ENCODE peak calls at places on chromosomes 16 and 17, in five cellular contexts. One of them, this sample, is unnamed.

GRCh38 chr16:26765087-26765486 is 301.6 kb upstream of the C16orf82 start:
- DNase-seq in germinal center: peak
- DNase-seq in stromal cell of bone marrow: no peak
- DNase-seq in head of caudate nucleus: no peak
- DNase-seq in HuH-7.5: peak
- DNase-seq in this sample: no peak

GRCh38 chr17:45170280-45170975 is 8.8 kb downstream of the HEXIM2 start:
- DNase-seq in germinal center: no peak
- DNase-seq in stromal cell of bone marrow: no peak
- DNase-seq in head of caudate nucleus: no peak
- DNase-seq in HuH-7.5: no peak
- DNase-seq in this sample: no peak

GRCh38 chr17:57875109-57876022 is 25.5 kb upstream of the MRPS23 start:
- DNase-seq in germinal center: no peak
- DNase-seq in stromal cell of bone marrow: peak
- DNase-seq in head of caudate nucleus: peak
- DNase-seq in HuH-7.5: peak
- DNase-seq in this sample: peak

GRCh38 chr16:4411684-4412083 is 4.7 kb downstream of the CORO7 start:
- DNase-seq in germinal center: no peak
- DNase-seq in stromal cell of bone marrow: no peak
- DNase-seq in head of caudate nucleus: peak
- DNase-seq in HuH-7.5: no peak
- DNase-seq in this sample: no peak

GRCh38 chr16:66435896-66436295 is 8.8 kb downstream of the BEAN1 start:
- DNase-seq in germinal center: no peak
- DNase-seq in stromal cell of bone marrow: no peak
- DNase-seq in head of caudate nucleus: no peak
- DNase-seq in HuH-7.5: no peak
- DNase-seq in this sample: no peak

GRCh38 chr16:49495596-49496355 is 122.2 kb downstream of the C16orf78 start:
- DNase-seq in germinal center: no peak
- DNase-seq in stromal cell of bone marrow: no peak
- DNase-seq in head of caudate nucleus: no peak
- DNase-seq in HuH-7.5: no peak
- DNase-seq in this sample: peak

GRCh38 chr17:44122825-44123355 is 551 bp downstream of the HDAC5 start:
- DNase-seq in germinal center: peak
- DNase-seq in stromal cell of bone marrow: no peak
- DNase-seq in head of caudate nucleus: no peak
- DNase-seq in HuH-7.5: no peak
- DNase-seq in this sample: no peak

GRCh38 chr16:85054948-85055502 is 27.4 kb downstream of the KIAA0513 start:
- DNase-seq in germinal center: no peak
- DNase-seq in stromal cell of bone marrow: no peak
- DNase-seq in head of caudate nucleus: no peak
- DNase-seq in HuH-7.5: no peak
- DNase-seq in this sample: no peak

GRCh38 chr16:81707411-81708321 is 71.4 kb upstream of the PLCG2 start:
- DNase-seq in germinal center: no peak
- DNase-seq in stromal cell of bone marrow: peak
- DNase-seq in head of caudate nucleus: no peak
- DNase-seq in HuH-7.5: no peak
- DNase-seq in this sample: no peak

GRCh38 chr17:82031885-82032627 is 578 bp downstream of the RAC3 start:
- DNase-seq in germinal center: peak
- DNase-seq in stromal cell of bone marrow: no peak
- DNase-seq in head of caudate nucleus: no peak
- DNase-seq in HuH-7.5: peak
- DNase-seq in this sample: no peak

GRCh38 chr17:44924107-44924544 is 8.8 kb upstream of the GFAP start:
- DNase-seq in germinal center: no peak
- DNase-seq in stromal cell of bone marrow: no peak
- DNase-seq in head of caudate nucleus: no peak
- DNase-seq in HuH-7.5: no peak
- DNase-seq in this sample: no peak

GRCh38 chr17:57524790-57525543 is 220.1 kb downstream of the CCDC182 start:
- DNase-seq in germinal center: peak
- DNase-seq in stromal cell of bone marrow: no peak
- DNase-seq in head of caudate nucleus: no peak
- DNase-seq in HuH-7.5: no peak
- DNase-seq in this sample: no peak

GRCh38 chr16:89599451-89599858 is 14.0 kb upstream of the DPEP1 start:
- DNase-seq in germinal center: peak
- DNase-seq in stromal cell of bone marrow: no peak
- DNase-seq in head of caudate nucleus: no peak
- DNase-seq in HuH-7.5: peak
- DNase-seq in this sample: no peak

This sample was measured in osteocyte.